ENCODE peak calls at places on chromosome 21, in four cellular contexts. One of them, this sample, is unnamed.
A peak's percentile ranks its signal among the peaks of the same experiment; 100 is the strongest.

GRCh38 chr21:42837421-42838211 is 41.7 kb downstream of the WDR4 start:
- DNase-seq in HuH-7: no peak
- DNase-seq in left colon: no peak
- DNase-seq in HTR-8/SVneo: no peak
- DNase-seq in this sample: no peak

GRCh38 chr21:44012474-44013379 is 618 bp downstream of the TRAPPC10 start:
- DNase-seq in HTR-8/SVneo: peak; percentile 45
- DNase-seq in left colon: peak; percentile 82
- DNase-seq in HuH-7: peak; percentile 63
- DNase-seq in this sample: peak; percentile 42

GRCh38 chr21:43884861-43885370 is 19.9 kb downstream of the AGPAT3 start:
- DNase-seq in HTR-8/SVneo: no peak
- DNase-seq in HuH-7: no peak
- DNase-seq in left colon: no peak
- DNase-seq in this sample: no peak

GRCh38 chr21:44304041-44304738 is 4.3 kb downstream of the PFKL start:
- DNase-seq in left colon: no peak
- DNase-seq in HTR-8/SVneo: no peak
- DNase-seq in HuH-7: no peak
- DNase-seq in this sample: no peak

GRCh38 chr21:45859041-45859761 is 122.4 kb upstream of the COL6A1 start:
- DNase-seq in HTR-8/SVneo: no peak
- DNase-seq in HuH-7: no peak
- DNase-seq in left colon: no peak
- DNase-seq in this sample: no peak

GRCh38 chr21:33871171-33871570 is 44.4 kb downstream of the ATP5PO start:
- DNase-seq in HTR-8/SVneo: no peak
- DNase-seq in HuH-7: no peak
- DNase-seq in left colon: no peak
- DNase-seq in this sample: no peak

GRCh38 chr21:44998621-44999427 is 59.0 kb downstream of the SLX9 start:
- DNase-seq in HTR-8/SVneo: no peak
- DNase-seq in HuH-7: no peak
- DNase-seq in left colon: no peak
- DNase-seq in this sample: no peak

GRCh38 chr21:42864812-42865211 is 14.5 kb downstream of the WDR4 start:
- DNase-seq in HuH-7: no peak
- DNase-seq in HTR-8/SVneo: no peak
- DNase-seq in left colon: no peak
- DNase-seq in this sample: no peak

GRCh38 chr21:42677339-42678117 is 24.1 kb downstream of the PDE9A start:
- DNase-seq in HTR-8/SVneo: peak; percentile 56
- DNase-seq in HuH-7: no peak
- DNase-seq in left colon: no peak
- DNase-seq in this sample: no peak

GRCh38 chr21:45515241-45516061 is 26.8 kb downstream of the SLC19A1 start:
- DNase-seq in HuH-7: no peak
- DNase-seq in left colon: no peak
- DNase-seq in HTR-8/SVneo: no peak
- DNase-seq in this sample: no peak

GRCh38 chr21:15795533-15795932 is 65.8 kb downstream of the USP25 start:
- DNase-seq in HuH-7: no peak
- DNase-seq in left colon: no peak
- DNase-seq in HTR-8/SVneo: no peak
- DNase-seq in this sample: no peak

GRCh38 chr21:25107708-25108107 is 499.6 kb downstream of the MRPL39 start:
- DNase-seq in HuH-7: no peak
- DNase-seq in left colon: no peak
- DNase-seq in HTR-8/SVneo: peak; percentile 21
- DNase-seq in this sample: peak; percentile 30

GRCh38 chr21:32587651-32588050 is 2.3 kb upstream of the TCP10L start:
- DNase-seq in HuH-7: no peak
- DNase-seq in HTR-8/SVneo: no peak
- DNase-seq in left colon: no peak
- DNase-seq in this sample: no peak

GRCh38 chr21:16588433-16588860 is 858.7 kb downstream of the USP25 start:
- DNase-seq in left colon: peak; percentile 20
- DNase-seq in HTR-8/SVneo: peak; percentile 69
- DNase-seq in HuH-7: no peak
- DNase-seq in this sample: peak; percentile 58

GRCh38 chr21:44397431-44398031 is 44.1 kb downstream of the TRPM2 start:
- DNase-seq in left colon: no peak
- DNase-seq in HTR-8/SVneo: no peak
- DNase-seq in HuH-7: no peak
- DNase-seq in this sample: no peak

GRCh38 chr21:44874497-44875331 is 1.2 kb upstream of the PTTG1IP start:
- DNase-seq in HuH-7: no peak
- DNase-seq in left colon: peak; percentile 72
- DNase-seq in HTR-8/SVneo: no peak
- DNase-seq in this sample: no peak

GRCh38 chr21:45542667-45543370 is 579 bp upstream of the SLC19A1 start:
- DNase-seq in left colon: peak; percentile 51
- DNase-seq in HTR-8/SVneo: no peak
- DNase-seq in HuH-7: no peak
- DNase-seq in this sample: peak; percentile 21

GRCh38 chr21:32994305-32994704 is 31.4 kb upstream of the OLIG2 start:
- DNase-seq in left colon: no peak
- DNase-seq in HuH-7: no peak
- DNase-seq in HTR-8/SVneo: peak; percentile 19
- DNase-seq in this sample: peak; percentile 11

GRCh38 chr21:33069994-33070811 is at the start of gene OLIG1:
- DNase-seq in HuH-7: no peak
- DNase-seq in HTR-8/SVneo: peak; percentile 32
- DNase-seq in left colon: peak; percentile 35
- DNase-seq in this sample: peak; percentile 31

GRCh38 chr21:34567574-34567973 is 47.3 kb downstream of the RCAN1 start:
- DNase-seq in HuH-7: no peak
- DNase-seq in left colon: no peak
- DNase-seq in HTR-8/SVneo: no peak
- DNase-seq in this sample: no peak

GRCh38 chr21:16194851-16195251 is 465.1 kb downstream of the USP25 start:
- DNase-seq in left colon: no peak
- DNase-seq in HTR-8/SVneo: no peak
- DNase-seq in HuH-7: no peak
- DNase-seq in this sample: no peak

GRCh38 chr21:42578761-42579415 is 65.2 kb downstream of the SLC37A1 start:
- DNase-seq in HuH-7: no peak
- DNase-seq in left colon: no peak
- DNase-seq in HTR-8/SVneo: no peak
- DNase-seq in this sample: no peak

GRCh38 chr21:27528697-27529096 is 561.8 kb upstream of the ADAMTS5 start:
- DNase-seq in HuH-7: no peak
- DNase-seq in left colon: no peak
- DNase-seq in HTR-8/SVneo: no peak
- DNase-seq in this sample: no peak

GRCh38 chr21:32494946-32495703 is 82.6 kb downstream of the EVA1C start:
- DNase-seq in HuH-7: no peak
- DNase-seq in left colon: no peak
- DNase-seq in HTR-8/SVneo: peak; percentile 67
- DNase-seq in this sample: peak; percentile 36

GRCh38 chr21:44006017-44006624 is 6.0 kb upstream of the TRAPPC10 start:
- DNase-seq in HTR-8/SVneo: peak; percentile 63
- DNase-seq in left colon: no peak
- DNase-seq in HuH-7: no peak
- DNase-seq in this sample: peak; percentile 81

GRCh38 chr21:37341254-37341960 is 25.2 kb upstream of the DYRK1A start:
- DNase-seq in HTR-8/SVneo: peak; percentile 61
- DNase-seq in HuH-7: no peak
- DNase-seq in left colon: no peak
- DNase-seq in this sample: peak; percentile 76